ENCODE peak calls at places on chromosomes 16 and 17, in nine cellular contexts. C is vagina, V is HepG2, Y is breast epithelium, J is HCT116, H is suprapubic skin, S is stomach, A is prostate gland, E is K562. M is an unnamed sample.

GRCh38 chr17:79633154-79633553 is 22.3 kb upstream of the RBFOX3 start:
- DNase-seq in S (peak), Y (peak), A (no peak), J (no peak), E (no peak), H (peak), C (peak), V (no peak), M (peak)

GRCh38 chr17:68576811-68577551 is 24.2 kb downstream of the FAM20A start:
- DNase-seq in A (no peak), C (no peak), E (peak), J (no peak), H (no peak), S (no peak), Y (no peak), V (no peak), M (no peak)

GRCh38 chr17:2011421-2012371 is 13.4 kb downstream of the RTN4RL1 start:
- DNase-seq in H (no peak), J (no peak), E (no peak), A (peak), S (peak), V (no peak), C (no peak), Y (peak), M (no peak)

GRCh38 chr17:40495140-40495539 is 6.3 kb downstream of the TNS4 start:
- DNase-seq in J (no peak), E (no peak), H (no peak), A (no peak), Y (no peak), V (no peak), S (no peak), C (no peak), M (no peak)

GRCh38 chr17:3647769-3648540 is 11.4 kb downstream of the CTNS start:
- DNase-seq in C (no peak), Y (no peak), S (peak), H (no peak), A (peak), J (peak), E (peak), V (peak), M (no peak)

GRCh38 chr16:89491238-89491869 is 993 bp upstream of the ANKRD11 start:
- DNase-seq in J (no peak), E (no peak), Y (no peak), A (no peak), C (no peak), H (no peak), S (no peak), V (peak), M (no peak)

GRCh38 chr16:23509763-23510153 is 536 bp downstream of the GGA2 start:
- DNase-seq in V (no peak), Y (no peak), S (no peak), E (peak), A (no peak), H (no peak), J (no peak), C (no peak), M (no peak)

GRCh38 chr16:5506021-5506420 is 408.4 kb upstream of the EEF2KMT start:
- DNase-seq in J (no peak), H (no peak), V (no peak), S (no peak), E (no peak), Y (no peak), C (no peak), A (no peak), M (no peak)

GRCh38 chr17:21039839-21040575 is 2.8 kb downstream of the USP22 start:
- DNase-seq in H (no peak), Y (no peak), V (peak), J (peak), E (peak), A (no peak), C (peak), S (no peak), M (no peak)

GRCh38 chr16:22787456-22788189 is 26.3 kb upstream of the HS3ST2 start:
- DNase-seq in H (no peak), C (no peak), Y (no peak), J (no peak), V (no peak), E (no peak), S (no peak), A (peak), M (no peak)

GRCh38 chr16:77610496-77610895 is 111.8 kb upstream of the NUDT7 start:
- DNase-seq in Y (no peak), J (no peak), C (no peak), V (no peak), E (no peak), H (no peak), A (no peak), S (no peak), M (no peak)

GRCh38 chr16:17461951-17462729 is 8.6 kb downstream of the XYLT1 start:
- DNase-seq in E (no peak), H (no peak), Y (no peak), V (no peak), C (no peak), J (no peak), S (no peak), A (no peak), M (peak)

GRCh38 chr16:70490261-70490660 is 33.1 kb downstream of the COG4 start:
- DNase-seq in E (no peak), C (no peak), H (no peak), J (no peak), S (no peak), A (no peak), Y (no peak), V (no peak), M (peak)

GRCh38 chr17:6327007-6327406 is 107.9 kb downstream of the AIPL1 start:
- DNase-seq in E (peak), H (no peak), Y (no peak), V (no peak), S (no peak), J (no peak), A (no peak), C (no peak), M (peak)
- TF ChIP-seq POLR2AphosphoS5 in E (no peak), H (no peak), Y (no peak), V (no peak), S (no peak), J (no peak), A (no peak), C (peak), M (peak)

DNA sequence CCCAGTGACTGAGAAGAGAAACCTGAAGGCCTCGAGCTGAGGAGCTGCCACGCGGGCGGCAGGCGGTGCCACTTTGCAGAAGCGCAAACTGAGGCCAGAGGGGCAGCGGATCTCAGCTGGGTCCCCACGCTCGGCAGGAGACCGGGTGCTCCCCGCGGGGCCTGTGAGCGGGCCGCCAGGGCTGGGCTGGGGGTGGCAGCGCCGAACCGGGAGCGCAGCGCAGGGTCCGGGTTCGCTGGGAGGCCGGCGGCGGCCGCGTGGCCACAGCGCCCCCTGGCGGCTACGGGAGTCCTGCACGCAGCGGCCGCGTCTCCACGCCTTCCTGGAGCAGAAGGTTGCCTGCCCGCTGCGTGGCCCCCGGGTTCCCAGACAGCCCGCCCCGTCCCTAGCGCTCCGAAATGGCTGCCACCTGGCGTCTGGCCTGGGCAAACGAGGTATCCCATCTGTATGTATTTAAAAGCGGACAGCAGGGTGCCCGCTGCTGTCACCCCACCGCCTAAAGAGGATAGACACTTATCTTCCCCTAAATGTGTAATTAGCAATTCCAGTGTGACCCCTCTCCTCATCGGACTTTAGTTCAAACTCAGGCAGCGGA is 96.1 kb upstream of the CDH5 start:
- DNase-seq in V (peak), A (peak), E (peak), S (peak), J (peak), Y (peak), H (no peak), C (peak), M (peak)
- H3K27ac ChIP-seq in V (no peak), A (peak), E (no peak), S (peak), J (no peak), Y (peak), H (no peak), C (peak), M (peak)

DNA sequence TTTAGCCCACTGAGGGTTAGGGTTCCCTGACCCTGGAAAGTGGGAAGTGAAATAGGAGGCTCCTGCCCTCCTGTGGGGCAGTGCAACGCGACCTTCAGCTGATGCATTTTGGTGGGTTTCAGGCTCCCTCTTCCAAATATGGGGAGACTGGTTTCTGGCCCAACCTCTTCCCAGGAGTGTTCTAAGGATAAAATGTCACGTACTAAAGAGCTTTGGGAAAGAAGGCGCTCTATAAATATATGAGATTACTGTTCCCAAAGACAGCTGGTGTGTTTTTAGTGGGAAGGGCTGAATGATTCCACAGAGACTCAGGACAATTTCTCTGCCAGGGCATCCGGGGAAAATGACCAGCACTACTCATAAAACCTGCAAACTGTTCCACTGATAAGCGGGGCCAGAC is 9.8 kb downstream of the SLC35B1 start:
- DNase-seq in S (no peak), J (no peak), E (no peak), A (no peak), Y (no peak), V (no peak), H (no peak), C (no peak), M (no peak)
- TF ChIP-seq POLR2A in S (no peak), J (no peak), E (no peak), A (no peak), Y (no peak), V (no peak), H (no peak), C (no peak), M (no peak)

DNA sequence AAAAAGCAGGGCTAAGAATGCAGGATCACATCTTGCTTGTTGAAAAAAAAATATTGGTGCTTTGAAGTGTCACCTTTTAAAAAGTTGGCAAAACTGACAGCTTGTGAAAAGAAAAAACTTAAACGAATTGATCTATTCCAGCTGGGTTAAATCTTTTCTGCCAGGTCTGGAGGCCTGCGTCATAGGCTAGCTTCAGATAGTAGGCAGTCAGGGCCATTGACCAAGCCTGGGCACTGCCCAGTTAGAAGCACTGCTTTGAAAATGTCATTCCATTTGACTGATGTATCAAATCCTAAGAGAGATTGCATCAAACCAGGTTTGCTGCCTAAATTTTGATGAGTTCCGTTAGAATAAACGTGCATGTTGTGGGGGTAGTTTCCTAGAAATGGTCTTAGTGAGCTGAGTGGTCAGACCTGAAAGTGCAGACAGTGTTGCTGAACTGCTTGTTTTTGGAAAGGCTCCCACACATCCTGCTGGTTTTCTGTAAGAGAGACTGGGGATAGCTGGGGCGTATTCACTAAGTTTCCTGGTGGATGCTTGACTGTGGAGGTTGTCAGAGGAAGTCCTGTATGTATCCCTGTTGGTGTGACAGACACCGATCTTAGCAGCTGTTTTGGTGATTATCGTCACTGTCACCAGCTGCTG is 38.8 kb downstream of the NUP88 start:
- DNase-seq in E (peak), S (no peak), V (no peak), H (no peak), A (no peak), Y (no peak), J (no peak), C (no peak), M (no peak)
- TF ChIP-seq POLR2AphosphoS5 in E (no peak), S (no peak), V (no peak), H (no peak), A (no peak), Y (no peak), J (no peak), C (no peak), M (no peak)

DNA sequence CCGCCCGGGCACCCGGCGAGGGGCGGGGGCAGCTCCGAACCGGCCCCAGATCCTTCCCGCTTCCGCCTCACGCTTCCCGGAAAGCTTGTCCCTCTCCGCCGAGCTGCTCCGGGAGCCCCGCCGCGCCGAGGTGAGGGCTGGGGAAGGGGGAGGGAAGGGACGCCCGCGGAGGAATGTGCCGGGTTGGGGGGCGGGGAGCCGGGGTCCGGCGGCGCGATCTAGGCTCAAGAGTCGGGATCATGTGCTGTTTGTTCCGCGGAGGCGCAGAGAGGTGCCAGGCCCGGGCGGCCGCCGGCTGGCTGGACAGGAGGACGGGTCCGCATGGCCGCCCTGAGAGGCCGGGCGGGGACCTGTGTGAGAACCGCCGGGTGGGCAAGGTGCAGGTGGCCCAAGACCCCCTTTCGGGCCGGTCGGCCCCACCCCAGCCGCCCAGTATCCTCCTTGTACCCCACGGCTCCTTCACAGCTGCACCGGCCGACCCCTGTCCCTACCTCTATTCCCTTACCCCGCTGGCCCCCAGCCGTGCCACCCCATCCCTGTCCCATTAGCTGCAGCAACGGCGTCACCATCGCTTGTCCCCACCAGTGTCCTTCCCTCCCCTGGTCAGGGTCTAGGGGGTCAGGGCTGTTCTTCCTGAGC is 396 bp downstream of the KIF1C start:
- DNase-seq in V (peak), J (no peak), E (no peak), A (no peak), C (no peak), S (peak), H (no peak), Y (no peak), M (peak)
- H3K27ac ChIP-seq in V (peak), J (peak), E (peak), A (peak), C (peak), S (peak), H (peak), Y (peak), M (peak)

DNA sequence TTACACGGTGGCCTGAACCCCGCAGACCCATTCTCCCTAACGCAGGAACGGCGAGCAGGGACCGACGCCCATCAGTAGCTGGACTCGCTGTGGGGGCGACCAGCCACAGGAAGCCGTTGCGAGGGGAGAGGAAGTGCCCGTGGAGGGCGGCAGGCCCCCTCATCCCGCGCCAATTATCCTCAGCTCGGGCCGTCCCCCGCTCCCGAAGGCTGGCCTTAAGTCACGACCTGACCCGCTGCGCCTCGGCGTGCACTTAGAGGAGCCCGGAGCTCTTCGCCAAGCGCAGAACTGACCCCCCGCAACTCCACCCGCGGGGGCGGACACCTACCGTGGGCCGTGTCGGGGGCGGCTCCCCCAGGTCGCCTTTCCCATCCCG is 401 bp downstream of the ARL16 start:
- DNase-seq in J (no peak), C (no peak), S (no peak), H (no peak), Y (no peak), V (no peak), A (no peak), E (no peak), M (no peak)
- TF ChIP-seq POLR2A in J (no peak), C (no peak), S (no peak), H (no peak), Y (no peak), V (no peak), A (no peak), E (no peak), M (no peak)

GRCh38 chr16:88264641-88265285 is 118.0 kb upstream of the ZNF469 start:
- DNase-seq in A (peak), H (peak), C (peak), E (peak), S (peak), V (peak), Y (peak), J (peak), M (peak)
- TF ChIP-seq POLR2AphosphoS5 in A (peak), H (no peak), C (peak), E (no peak), S (peak), V (no peak), Y (peak), J (peak), M (peak)

DNA sequence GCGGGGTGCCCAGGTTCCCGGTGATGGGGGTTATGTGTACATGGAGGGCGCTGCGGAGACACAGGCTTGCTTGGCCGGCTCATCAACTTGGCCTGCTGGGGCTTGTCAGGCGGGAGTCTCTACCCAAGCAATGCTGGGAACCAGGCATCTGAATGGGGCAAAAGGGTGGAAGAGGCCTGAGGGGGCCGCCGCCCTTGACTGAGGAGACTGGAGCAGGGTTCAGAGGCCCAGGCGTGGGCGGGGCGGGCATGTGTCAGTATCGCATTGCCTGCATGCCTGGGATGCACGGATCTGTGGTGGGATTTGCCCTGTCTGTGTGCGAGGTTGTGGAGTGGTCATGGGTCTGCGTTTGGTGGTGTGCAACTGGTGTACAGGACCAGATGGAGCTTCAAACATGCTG is 21.1 kb downstream of the ARHGAP23 start:
- DNase-seq in S (no peak), E (no peak), C (no peak), V (peak), Y (no peak), H (no peak), J (no peak), A (peak), M (no peak)
- H3K27ac ChIP-seq in S (no peak), E (no peak), C (peak), V (no peak), Y (peak), H (peak), J (peak), A (peak), M (no peak)

M was measured in spleen.